ENCODE peak calls at places on chromosomes 16 and 17, in eight cellular contexts. A is progenitor cell of endocrine pancreas, V is RWPE1, H is foreskin keratinocyte, Y is stomach, T is heart right ventricle, P is neural crest cell, C is cardiac muscle cell. K is an unnamed sample.

GRCh38 chr17:40458001-40458791 is 14.9 kb downstream of the IGFBP4 start:
- DNase-seq in A (no peak), V (no peak), H (no peak), Y (peak), T (peak), P (no peak), C (peak), K (no peak)

GRCh38 chr17:61400786-61401279 is 1.2 kb downstream of the TBX2 start:
- DNase-seq in A (no peak), V (no peak), H (no peak), Y (no peak), T (no peak), P (no peak), C (peak), K (no peak)

GRCh38 chr17:10311131-10311530 is 61.7 kb downstream of the MYH13 start:
- DNase-seq in A (no peak), V (peak), H (no peak), Y (no peak), T (no peak), P (no peak), C (no peak), K (no peak)

GRCh38 chr17:66580178-66580577 is 254.7 kb upstream of the CACNG5 start:
- DNase-seq in A (no peak), V (no peak), H (no peak), Y (peak), T (peak), P (no peak), C (peak), K (peak)

GRCh38 chr16:66443269-66443652 is 16.2 kb downstream of the BEAN1 start:
- DNase-seq in A (no peak), V (no peak), H (no peak), Y (no peak), T (no peak), P (no peak), C (peak), K (no peak)

GRCh38 chr16:30351001-30351441 is 4.1 kb downstream of the CD2BP2 start:
- DNase-seq in A (no peak), V (no peak), H (no peak), Y (no peak), T (no peak), P (no peak), C (no peak), K (no peak)

GRCh38 chr17:83133302-83134121 is 54.1 kb downstream of the METRNL start:
- DNase-seq in A (no peak), V (peak), H (peak), Y (no peak), T (no peak), P (no peak), C (no peak), K (no peak)

GRCh38 chr17:12078791-12079190 is 58.1 kb downstream of the MAP2K4 start:
- DNase-seq in A (no peak), V (peak), H (peak), Y (no peak), T (no peak), P (no peak), C (peak), K (no peak)

GRCh38 chr16:64152010-64152767 is 969.7 kb downstream of the CDH11 start:
- DNase-seq in A (no peak), V (no peak), H (no peak), Y (no peak), T (no peak), P (no peak), C (no peak), K (no peak)

GRCh38 chr16:18784917-18785623 is 5.1 kb downstream of the RPS15A start:
- DNase-seq in A (no peak), V (no peak), H (no peak), Y (no peak), T (no peak), P (no peak), C (no peak), K (no peak)

GRCh38 chr17:34859652-34860051 is 101.6 kb downstream of the CCT6B start:
- DNase-seq in A (no peak), V (no peak), H (no peak), Y (no peak), T (no peak), P (no peak), C (no peak), K (no peak)

GRCh38 chr16:80667925-80668324 is 127.1 kb downstream of the DYNLRB2 start:
- DNase-seq in A (no peak), V (no peak), H (no peak), Y (no peak), T (no peak), P (no peak), C (no peak), K (no peak)

GRCh38 chr16:64428463-64428862 is 693.4 kb downstream of the CDH11 start:
- DNase-seq in A (no peak), V (peak), H (no peak), Y (no peak), T (no peak), P (no peak), C (peak), K (no peak)

GRCh38 chr17:50028207-50029120 is 27.4 kb upstream of the ITGA3 start:
- DNase-seq in A (no peak), V (peak), H (peak), Y (no peak), T (no peak), P (no peak), C (peak), K (peak)

GRCh38 chr17:75181608-75182318 is 996 bp downstream of the SUMO2 start:
- DNase-seq in A (no peak), V (no peak), H (no peak), Y (peak), T (peak), P (no peak), C (peak), K (no peak)

GRCh38 chr16:79257958-79258490 is 342.5 kb downstream of the MAF start:
- DNase-seq in A (no peak), V (no peak), H (no peak), Y (no peak), T (no peak), P (no peak), C (no peak), K (no peak)

GRCh38 chr16:49649013-49649785 is 206.7 kb downstream of the ZNF423 start:
- DNase-seq in A (no peak), V (peak), H (no peak), Y (no peak), T (no peak), P (no peak), C (peak), K (no peak)

GRCh38 chr17:2704031-2704889 is 7.3 kb downstream of the CLUH start:
- DNase-seq in A (no peak), V (no peak), H (no peak), Y (no peak), T (no peak), P (no peak), C (no peak), K (no peak)

GRCh38 chr16:58661199-58661830 is 23.3 kb downstream of the SLC38A7 start:
- DNase-seq in A (peak), V (peak), H (peak), Y (peak), T (peak), P (peak), C (peak), K (peak)

GRCh38 chr16:68450741-68451140 is 2.4 kb upstream of the SMPD3 start:
- DNase-seq in A (no peak), V (no peak), H (no peak), Y (no peak), T (no peak), P (no peak), C (no peak), K (no peak)

GRCh38 chr17:82604532-82604931 is 43.7 kb downstream of the WDR45B start:
- DNase-seq in A (no peak), V (no peak), H (no peak), Y (no peak), T (no peak), P (no peak), C (no peak), K (no peak)

GRCh38 chr17:34711646-34712045 is 132.3 kb downstream of the TMEM132E start:
- DNase-seq in A (no peak), V (no peak), H (no peak), Y (no peak), T (no peak), P (no peak), C (no peak), K (no peak)

GRCh38 chr16:86353934-86354333 is 156.4 kb upstream of the FOXF1 start:
- DNase-seq in A (no peak), V (no peak), H (no peak), Y (no peak), T (no peak), P (no peak), C (no peak), K (no peak)

GRCh38 chr17:80847506-80848230 is 144.0 kb upstream of the CHMP6 start:
- DNase-seq in A (no peak), V (no peak), H (no peak), Y (no peak), T (no peak), P (no peak), C (no peak), K (no peak)

GRCh38 chr17:48310748-48311213 is 119.2 kb downstream of the SKAP1 start:
- DNase-seq in A (peak), V (no peak), H (no peak), Y (no peak), T (no peak), P (no peak), C (no peak), K (peak)

GRCh38 chr17:60590075-60590474 is 9.9 kb upstream of the PPM1D start:
- DNase-seq in A (no peak), V (no peak), H (no peak), Y (no peak), T (no peak), P (no peak), C (no peak), K (no peak)

GRCh38 chr17:49997256-49997735 is 2.3 kb upstream of the DLX3 start:
- DNase-seq in A (no peak), V (no peak), H (no peak), Y (no peak), T (no peak), P (no peak), C (no peak), K (no peak)

GRCh38 chr17:73401911-73402310 is 90.1 kb upstream of the CDC42EP4 start:
- DNase-seq in A (no peak), V (no peak), H (no peak), Y (no peak), T (peak), P (peak), C (peak), K (peak)

GRCh38 chr16:21169249-21169981 is 10.9 kb downstream of the LDAF1 start:
- DNase-seq in A (no peak), V (no peak), H (no peak), Y (no peak), T (no peak), P (no peak), C (no peak), K (no peak)

GRCh38 chr17:49471089-49471683 is 23.9 kb upstream of the NGFR start:
- DNase-seq in A (no peak), V (no peak), H (no peak), Y (no peak), T (peak), P (peak), C (no peak), K (no peak)

GRCh38 chr17:37742114-37742761 is 2.6 kb downstream of the HNF1B start:
- DNase-seq in A (peak), V (peak), H (no peak), Y (peak), T (no peak), P (no peak), C (no peak), K (peak)

GRCh38 chr16:89618114-89618999 is 4.9 kb downstream of the DPEP1 start:
- DNase-seq in A (no peak), V (no peak), H (no peak), Y (no peak), T (no peak), P (no peak), C (peak), K (no peak)

GRCh38 chr16:57576429-57576870 is 34.0 kb downstream of the ADGRG5 start:
- DNase-seq in A (peak), V (peak), H (no peak), Y (peak), T (peak), P (peak), C (peak), K (peak)

GRCh38 chr16:75319513-75320401 is 68.3 kb upstream of the BCAR1 start:
- DNase-seq in A (no peak), V (no peak), H (peak), Y (no peak), T (no peak), P (peak), C (peak), K (no peak)

GRCh38 chr16:67370686-67371085 is 22.6 kb downstream of the TPPP3 start:
- DNase-seq in A (no peak), V (no peak), H (no peak), Y (no peak), T (no peak), P (no peak), C (no peak), K (no peak)

GRCh38 chr17:10557422-10557821 is 8.0 kb upstream of the MYH2 start:
- DNase-seq in A (no peak), V (no peak), H (no peak), Y (no peak), T (peak), P (no peak), C (peak), K (no peak)

GRCh38 chr17:45971698-45972141 is 27.3 kb upstream of the STH start:
- DNase-seq in A (no peak), V (no peak), H (no peak), Y (no peak), T (no peak), P (no peak), C (no peak), K (no peak)
- TF ChIP-seq CTCF in A (no peak), V (no peak), H (no peak), Y (no peak), T (no peak), P (no peak), C (no peak), K (peak)

GRCh38 chr16:26961459-26961858 is 105.3 kb upstream of the C16orf82 start:
- DNase-seq in A (no peak), V (no peak), H (no peak), Y (no peak), T (no peak), P (no peak), C (no peak), K (no peak)

GRCh38 chr16:26959416-26960009 is 107.2 kb upstream of the C16orf82 start:
- DNase-seq in A (no peak), V (no peak), H (no peak), Y (no peak), T (no peak), P (no peak), C (no peak), K (no peak)

GRCh38 chr16:26951950-26952349 is 114.8 kb upstream of the C16orf82 start:
- DNase-seq in A (no peak), V (no peak), H (no peak), Y (no peak), T (no peak), P (no peak), C (no peak), K (peak)

GRCh38 chr16:26952411-26952810 is 114.3 kb upstream of the C16orf82 start:
- DNase-seq in A (no peak), V (no peak), H (no peak), Y (no peak), T (no peak), P (no peak), C (no peak), K (no peak)

DNA sequence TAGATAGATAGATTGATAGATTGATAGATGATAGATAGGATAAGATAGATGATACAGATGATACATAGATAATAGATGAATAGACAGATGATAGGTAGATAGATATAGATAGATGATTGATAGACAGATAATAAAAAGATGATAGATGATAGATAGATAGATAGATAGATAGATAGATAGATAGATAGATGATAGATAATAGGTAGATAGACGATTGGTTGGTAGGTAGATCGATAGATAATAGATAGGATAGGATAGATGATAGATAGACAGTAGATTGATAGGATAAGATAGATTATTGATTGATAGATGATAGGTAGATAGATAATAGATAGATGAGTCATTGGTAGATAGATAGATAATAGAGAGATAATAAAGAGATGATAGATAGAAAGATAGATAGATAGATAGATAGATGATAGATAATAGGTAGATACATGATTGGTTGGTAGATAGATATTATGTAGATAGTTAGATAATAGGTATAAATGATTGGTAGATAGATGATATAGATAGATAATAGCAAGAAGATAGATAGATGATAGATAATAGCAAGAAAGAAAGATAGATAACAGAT is 109.4 kb upstream of the C16orf82 start:
- DNase-seq in A (no peak), V (no peak), H (no peak), Y (no peak), T (no peak), P (no peak), C (no peak), K (no peak)
- TF ChIP-seq CTCF in A (no peak), V (no peak), H (no peak), Y (no peak), T (no peak), P (no peak), C (no peak), K (no peak)

GRCh38 chr17:1169471-1169908 is 10.3 kb downstream of the ABR start:
- DNase-seq in A (no peak), V (no peak), H (no peak), Y (no peak), T (no peak), P (no peak), C (no peak), K (peak)

GRCh38 chr17:1169913-1170312 is 9.9 kb downstream of the ABR start:
- DNase-seq in A (no peak), V (no peak), H (no peak), Y (no peak), T (no peak), P (no peak), C (no peak), K (no peak)

GRCh38 chr17:1168537-1169234 is 11.1 kb downstream of the ABR start:
- DNase-seq in A (no peak), V (no peak), H (no peak), Y (no peak), T (no peak), P (no peak), C (no peak), K (peak)

GRCh38 chr17:1171953-1172352 is 7.8 kb downstream of the ABR start:
- DNase-seq in A (no peak), V (no peak), H (no peak), Y (no peak), T (no peak), P (no peak), C (no peak), K (no peak)

DNA sequence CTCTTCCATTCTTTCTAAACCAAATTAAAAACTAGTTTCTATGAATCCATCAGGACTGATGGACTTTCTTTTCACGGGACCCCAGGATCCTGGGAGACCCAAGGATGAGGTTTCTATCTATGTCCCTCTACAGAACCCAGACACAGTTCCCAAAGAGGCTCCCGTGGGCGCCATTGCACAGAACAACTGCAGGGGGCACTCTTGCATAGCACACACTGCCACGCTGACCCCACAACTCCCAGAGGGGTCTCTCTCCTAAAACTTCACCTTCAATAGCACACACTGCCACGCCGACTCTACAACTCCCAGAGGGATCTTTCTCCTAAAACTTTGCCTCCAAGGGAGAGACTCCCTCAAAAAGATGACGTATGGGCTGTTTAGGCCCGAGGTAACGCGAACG is 9.0 kb downstream of the ABR start:
- DNase-seq in A (no peak), V (no peak), H (no peak), Y (no peak), T (no peak), P (no peak), C (no peak), K (no peak)
- TF ChIP-seq CTCF in A (peak), V (no peak), H (peak), Y (no peak), T (no peak), P (peak), C (peak), K (peak)

GRCh38 chr17:56832446-56832845 is 1.3 kb downstream of the C17orf67 start:
- DNase-seq in A (no peak), V (no peak), H (peak), Y (no peak), T (no peak), P (no peak), C (no peak), K (no peak)

GRCh38 chr17:56833023-56833811 is 503 bp downstream of the C17orf67 start:
- DNase-seq in A (peak), V (peak), H (peak), Y (peak), T (peak), P (peak), C (peak), K (no peak)

GRCh38 chr17:56833812-56834379 is at the start of the genes C17orf67 and DGKE:
- DNase-seq in A (peak), V (peak), H (peak), Y (peak), T (peak), P (peak), C (peak), K (peak)

GRCh38 chr17:56835259-56835575 is 1.3 kb downstream of the DGKE start:
- DNase-seq in A (no peak), V (no peak), H (no peak), Y (no peak), T (no peak), P (no peak), C (no peak), K (peak)

DNA sequence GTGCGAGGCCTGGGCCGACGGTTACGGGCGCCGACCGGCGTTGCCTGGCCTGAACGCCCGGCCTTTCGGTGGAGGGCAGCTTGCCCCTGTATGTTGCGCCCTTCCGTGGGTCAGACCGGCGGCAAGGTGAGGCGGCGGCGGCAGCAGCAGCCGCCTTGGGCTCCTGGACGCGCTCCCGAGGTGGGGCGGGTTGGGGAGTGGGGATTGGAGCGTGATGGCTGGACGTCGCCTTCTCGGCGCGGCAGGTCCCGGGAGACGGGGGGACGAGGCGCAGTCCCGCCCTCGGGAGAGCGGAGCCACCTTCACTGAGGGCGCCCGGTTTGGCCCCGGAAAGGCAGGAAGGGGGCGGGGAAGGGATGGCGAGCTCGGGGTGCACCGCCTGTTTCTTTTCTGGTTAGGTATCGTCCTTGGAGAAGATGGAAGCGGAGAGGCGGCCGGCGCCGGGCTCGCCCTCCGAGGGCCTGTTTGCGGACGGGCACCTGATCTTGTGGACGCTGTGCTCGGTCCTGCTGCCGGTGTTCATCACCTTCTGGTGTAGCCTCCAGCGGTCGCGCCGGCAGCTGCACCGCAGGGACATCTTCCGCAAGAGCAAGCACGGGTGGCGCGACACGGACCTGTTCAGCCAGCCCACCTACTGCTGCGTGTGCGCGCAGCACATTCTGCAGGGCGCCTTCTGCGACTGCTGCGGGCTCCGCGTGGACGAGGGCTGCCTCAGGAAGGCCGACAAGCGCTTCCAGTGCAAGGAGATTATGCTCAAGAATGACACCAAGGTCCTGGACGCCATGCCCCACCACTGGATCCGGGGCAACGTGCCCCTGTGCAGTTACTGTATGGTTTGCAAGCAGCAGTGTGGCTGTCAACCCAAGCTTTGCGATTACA is 668 bp downstream of the DGKE start:
- DNase-seq in A (peak), V (peak), H (peak), Y (peak), T (peak), P (peak), C (peak), K (peak)
- TF ChIP-seq CTCF in A (peak), V (peak), H (peak), Y (no peak), T (no peak), P (peak), C (no peak), K (peak)